ENCODE peak calls at places on chromosomes 1 and 21, in ten cellular contexts. Z, R, F, G, B, T, M, K, H and A are unnamed samples.

GRCh38 chr1:160821627-160822026 is 25.7 kb downstream of the LY9 start:
- DNase-seq in G (no peak), M (no peak), T (no peak), K (no peak), R (no peak), H (no peak), B (no peak), Z (no peak), F (no peak), A (no peak)

GRCh38 chr1:115679141-115679611 is 37.4 kb downstream of the VANGL1 start:
- DNase-seq in G (no peak), T (no peak), H (peak; percentile 42), K (peak; percentile 21), Z (no peak), R (no peak), B (no peak), F (no peak), M (peak; percentile 34), A (no peak)

GRCh38 chr21:44426663-44427191 is 28.6 kb upstream of the LRRC3 start:
- DNase-seq in H (no peak), G (no peak), B (no peak), Z (no peak), R (no peak), M (no peak), T (no peak), K (no peak), F (no peak), A (peak; percentile 8)

GRCh38 chr1:9252999-9253398 is 18.4 kb downstream of the H6PD start:
- DNase-seq in R (no peak), K (no peak), Z (no peak), T (no peak), G (no peak), F (no peak), H (no peak), M (no peak), B (no peak), A (no peak)

GRCh38 chr1:165303415-165303814 is 53.1 kb downstream of the LMX1A start:
- DNase-seq in M (no peak), Z (no peak), T (no peak), G (no peak), H (no peak), R (no peak), B (no peak), F (no peak), K (no peak), A (peak; percentile 28)

GRCh38 chr1:107748529-107748928 is 216.5 kb downstream of the VAV3 start:
- DNase-seq in F (no peak), K (no peak), M (peak; percentile 41), H (no peak), T (no peak), B (peak; percentile 18), G (no peak), R (no peak), Z (no peak), A (no peak)

GRCh38 chr1:156906206-156906910 is 12.8 kb downstream of the PEAR1 start:
- DNase-seq in G (no peak), Z (no peak), R (no peak), T (no peak), H (no peak), M (no peak), K (no peak), B (no peak), F (no peak), A (no peak)

GRCh38 chr1:167301355-167301754 is 80.7 kb downstream of the POU2F1 start:
- DNase-seq in B (no peak), H (no peak), M (no peak), G (no peak), K (no peak), T (no peak), Z (no peak), R (no peak), F (no peak), A (no peak)

GRCh38 chr21:43370888-43371570 is 55.9 kb downstream of the SIK1 start:
- DNase-seq in R (no peak), B (no peak), K (no peak), Z (no peak), H (no peak), T (no peak), G (no peak), M (no peak), F (no peak), A (no peak)

GRCh38 chr21:37627074-37627473 is 260.5 kb downstream of the DYRK1A start:
- DNase-seq in R (no peak), H (no peak), G (no peak), K (no peak), T (no peak), B (no peak), M (no peak), Z (no peak), F (no peak), A (no peak)

GRCh38 chr1:2259668-2260392 is 31.7 kb downstream of the SKI start:
- DNase-seq in Z (no peak), H (no peak), F (no peak), K (no peak), T (no peak), G (no peak), R (no peak), M (no peak), B (no peak), A (no peak)

GRCh38 chr1:100626397-100626796 is 88.5 kb downstream of the GPR88 start:
- DNase-seq in R (no peak), M (no peak), B (no peak), K (no peak), F (no peak), H (no peak), T (no peak), G (peak; percentile 37), Z (no peak), A (no peak)

GRCh38 chr1:9225411-9225785 is 9.2 kb upstream of the H6PD start:
- DNase-seq in M (no peak), B (no peak), K (no peak), T (no peak), H (no peak), Z (no peak), F (no peak), G (no peak), R (no peak), A (no peak)